ENCODE peak calls at places on chromosome 2, in six cellular contexts. One of them, this sample, is unnamed.

GRCh38 chr2:54708584-54709340 is 14.7 kb upstream of the EML6 start:
- DNase-seq in naive thymus-derived CD4-positive, alpha-beta T cell: peak
- DNase-seq in CD8-positive, alpha-beta memory T cell: peak
- DNase-seq in CD8-positive, alpha-beta T cell: no peak
- DNase-seq in AG04449: no peak
- DNase-seq in heart right ventricle: peak
- DNase-seq in this sample: no peak

GRCh38 chr2:74232426-74232825 is 34.0 kb downstream of the MTHFD2 start:
- DNase-seq in naive thymus-derived CD4-positive, alpha-beta T cell: no peak
- DNase-seq in CD8-positive, alpha-beta memory T cell: no peak
- DNase-seq in CD8-positive, alpha-beta T cell: no peak
- DNase-seq in AG04449: no peak
- DNase-seq in heart right ventricle: no peak
- DNase-seq in this sample: no peak

GRCh38 chr2:176653856-176654443 is 384.7 kb downstream of the MTX2 start:
- DNase-seq in naive thymus-derived CD4-positive, alpha-beta T cell: peak
- DNase-seq in CD8-positive, alpha-beta memory T cell: peak
- DNase-seq in CD8-positive, alpha-beta T cell: no peak
- DNase-seq in AG04449: no peak
- DNase-seq in heart right ventricle: peak
- DNase-seq in this sample: peak

GRCh38 chr2:157217409-157217808 is 40.1 kb upstream of the GALNT5 start:
- DNase-seq in naive thymus-derived CD4-positive, alpha-beta T cell: no peak
- DNase-seq in CD8-positive, alpha-beta memory T cell: no peak
- DNase-seq in CD8-positive, alpha-beta T cell: no peak
- DNase-seq in AG04449: no peak
- DNase-seq in heart right ventricle: no peak
- DNase-seq in this sample: no peak

GRCh38 chr2:75619992-75620740 is 26.4 kb upstream of the MRPL19 start:
- DNase-seq in naive thymus-derived CD4-positive, alpha-beta T cell: no peak
- DNase-seq in CD8-positive, alpha-beta memory T cell: no peak
- DNase-seq in CD8-positive, alpha-beta T cell: no peak
- DNase-seq in AG04449: no peak
- DNase-seq in heart right ventricle: no peak
- DNase-seq in this sample: no peak

GRCh38 chr2:133241231-133241575 is 327.1 kb downstream of the NCKAP5 start:
- DNase-seq in naive thymus-derived CD4-positive, alpha-beta T cell: no peak
- DNase-seq in CD8-positive, alpha-beta memory T cell: no peak
- DNase-seq in CD8-positive, alpha-beta T cell: no peak
- DNase-seq in AG04449: peak
- DNase-seq in heart right ventricle: no peak
- DNase-seq in this sample: no peak

GRCh38 chr2:97663962-97664635 is at the start of gene ACTR1B:
- DNase-seq in naive thymus-derived CD4-positive, alpha-beta T cell: peak
- DNase-seq in CD8-positive, alpha-beta memory T cell: peak
- DNase-seq in CD8-positive, alpha-beta T cell: peak
- DNase-seq in AG04449: peak
- DNase-seq in heart right ventricle: peak
- DNase-seq in this sample: peak

GRCh38 chr2:67516358-67516757 is 119.2 kb downstream of the ETAA1 start:
- DNase-seq in naive thymus-derived CD4-positive, alpha-beta T cell: no peak
- DNase-seq in CD8-positive, alpha-beta memory T cell: no peak
- DNase-seq in CD8-positive, alpha-beta T cell: no peak
- DNase-seq in AG04449: no peak
- DNase-seq in heart right ventricle: no peak
- DNase-seq in this sample: no peak

GRCh38 chr2:239396881-239397681 is 3.7 kb downstream of the HDAC4 start:
- DNase-seq in naive thymus-derived CD4-positive, alpha-beta T cell: peak
- DNase-seq in CD8-positive, alpha-beta memory T cell: peak
- DNase-seq in CD8-positive, alpha-beta T cell: peak
- DNase-seq in AG04449: no peak
- DNase-seq in heart right ventricle: no peak
- DNase-seq in this sample: no peak

GRCh38 chr2:127084611-127085031 is 22.3 kb downstream of the BIN1 start:
- DNase-seq in naive thymus-derived CD4-positive, alpha-beta T cell: peak
- DNase-seq in CD8-positive, alpha-beta memory T cell: peak
- DNase-seq in CD8-positive, alpha-beta T cell: no peak
- DNase-seq in AG04449: no peak
- DNase-seq in heart right ventricle: no peak
- DNase-seq in this sample: no peak
- H3K4me3 ChIP-seq in naive thymus-derived CD4-positive, alpha-beta T cell: no peak
- H3K4me3 ChIP-seq in CD8-positive, alpha-beta memory T cell: no peak
- H3K4me3 ChIP-seq in CD8-positive, alpha-beta T cell: peak
- H3K4me3 ChIP-seq in AG04449: no peak
- H3K4me3 ChIP-seq in heart right ventricle: no peak
- H3K4me3 ChIP-seq in this sample: peak

GRCh38 chr2:223054193-223054781 is 2.3 kb downstream of the KCNE4 start:
- DNase-seq in naive thymus-derived CD4-positive, alpha-beta T cell: no peak
- DNase-seq in CD8-positive, alpha-beta memory T cell: no peak
- DNase-seq in CD8-positive, alpha-beta T cell: no peak
- DNase-seq in AG04449: peak
- DNase-seq in heart right ventricle: peak
- DNase-seq in this sample: no peak

GRCh38 chr2:223053431-223054192 is 1.6 kb downstream of the KCNE4 start:
- DNase-seq in naive thymus-derived CD4-positive, alpha-beta T cell: no peak
- DNase-seq in CD8-positive, alpha-beta memory T cell: no peak
- DNase-seq in CD8-positive, alpha-beta T cell: no peak
- DNase-seq in AG04449: no peak
- DNase-seq in heart right ventricle: no peak
- DNase-seq in this sample: no peak

GRCh38 chr2:223050900-223051299 is 1.1 kb upstream of the KCNE4 start:
- DNase-seq in naive thymus-derived CD4-positive, alpha-beta T cell: no peak
- DNase-seq in CD8-positive, alpha-beta memory T cell: no peak
- DNase-seq in CD8-positive, alpha-beta T cell: no peak
- DNase-seq in AG04449: no peak
- DNase-seq in heart right ventricle: no peak
- DNase-seq in this sample: peak

GRCh38 chr2:223051580-223052375 is at the start of gene KCNE4:
- DNase-seq in naive thymus-derived CD4-positive, alpha-beta T cell: no peak
- DNase-seq in CD8-positive, alpha-beta memory T cell: no peak
- DNase-seq in CD8-positive, alpha-beta T cell: no peak
- DNase-seq in AG04449: no peak
- DNase-seq in heart right ventricle: peak
- DNase-seq in this sample: peak

DNA sequence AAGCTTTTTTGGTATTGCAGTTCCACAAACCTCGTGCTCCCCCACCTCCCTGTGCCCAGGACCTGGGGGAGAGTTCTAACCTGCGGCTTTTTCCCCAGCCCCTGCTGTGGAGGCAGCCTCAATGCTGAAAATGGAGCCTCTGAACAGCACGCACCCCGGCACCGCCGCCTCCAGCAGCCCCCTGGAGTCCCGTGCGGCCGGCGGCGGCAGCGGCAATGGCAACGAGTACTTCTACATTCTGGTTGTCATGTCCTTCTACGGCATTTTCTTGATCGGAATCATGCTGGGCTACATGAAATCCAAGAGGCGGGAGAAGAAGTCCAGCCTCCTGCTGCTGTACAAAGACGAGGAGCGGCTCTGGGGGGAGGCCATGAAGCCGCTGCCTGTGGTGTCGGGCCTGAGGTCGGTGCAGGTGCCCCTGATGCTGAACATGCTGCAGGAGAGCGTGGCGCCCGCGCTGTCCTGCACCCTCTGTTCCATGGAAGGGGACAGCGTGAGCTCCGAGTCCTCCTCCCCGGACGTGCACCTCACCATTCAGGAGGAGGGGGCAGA is 796 bp downstream of the KCNE4 start:
- DNase-seq in naive thymus-derived CD4-positive, alpha-beta T cell: no peak
- DNase-seq in CD8-positive, alpha-beta memory T cell: no peak
- DNase-seq in CD8-positive, alpha-beta T cell: no peak
- DNase-seq in AG04449: no peak
- DNase-seq in heart right ventricle: peak
- DNase-seq in this sample: no peak
- H3K4me3 ChIP-seq in naive thymus-derived CD4-positive, alpha-beta T cell: no peak
- H3K4me3 ChIP-seq in CD8-positive, alpha-beta memory T cell: no peak
- H3K4me3 ChIP-seq in CD8-positive, alpha-beta T cell: no peak
- H3K4me3 ChIP-seq in AG04449: peak
- H3K4me3 ChIP-seq in heart right ventricle: peak
- H3K4me3 ChIP-seq in this sample: peak

GRCh38 chr2:37645836-37646235 is 25.6 kb downstream of the CDC42EP3 start:
- DNase-seq in naive thymus-derived CD4-positive, alpha-beta T cell: no peak
- DNase-seq in CD8-positive, alpha-beta memory T cell: no peak
- DNase-seq in CD8-positive, alpha-beta T cell: no peak
- DNase-seq in AG04449: no peak
- DNase-seq in heart right ventricle: no peak
- DNase-seq in this sample: no peak
- H3K4me3 ChIP-seq in naive thymus-derived CD4-positive, alpha-beta T cell: no peak
- H3K4me3 ChIP-seq in CD8-positive, alpha-beta memory T cell: no peak
- H3K4me3 ChIP-seq in CD8-positive, alpha-beta T cell: no peak
- H3K4me3 ChIP-seq in AG04449: no peak
- H3K4me3 ChIP-seq in heart right ventricle: no peak
- H3K4me3 ChIP-seq in this sample: no peak

DNA sequence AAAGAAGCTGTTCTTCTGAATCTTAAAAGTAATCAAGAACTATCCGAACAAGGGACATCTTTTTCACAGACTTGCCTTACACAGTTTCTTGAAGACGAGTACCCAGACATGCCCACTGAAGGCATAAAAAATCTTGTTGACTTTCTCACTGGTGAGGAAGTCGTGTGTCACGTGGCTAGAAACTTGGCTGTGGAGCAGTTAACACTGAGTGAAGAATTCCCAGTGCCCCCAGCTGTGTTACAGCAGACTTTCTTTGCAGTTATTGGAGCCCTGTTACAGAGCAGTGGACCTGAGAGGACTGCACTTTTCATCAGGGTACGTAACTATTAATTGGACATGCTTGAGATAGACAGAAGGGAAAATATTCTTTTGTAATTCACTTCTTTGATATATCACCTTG is 2.4 kb downstream of the MRPL44 start:
- DNase-seq in naive thymus-derived CD4-positive, alpha-beta T cell: peak
- DNase-seq in CD8-positive, alpha-beta memory T cell: no peak
- DNase-seq in CD8-positive, alpha-beta T cell: no peak
- DNase-seq in AG04449: no peak
- DNase-seq in heart right ventricle: no peak
- DNase-seq in this sample: no peak
- H3K4me3 ChIP-seq in naive thymus-derived CD4-positive, alpha-beta T cell: no peak
- H3K4me3 ChIP-seq in CD8-positive, alpha-beta memory T cell: peak
- H3K4me3 ChIP-seq in CD8-positive, alpha-beta T cell: peak
- H3K4me3 ChIP-seq in AG04449: no peak
- H3K4me3 ChIP-seq in heart right ventricle: no peak
- H3K4me3 ChIP-seq in this sample: no peak

DNA sequence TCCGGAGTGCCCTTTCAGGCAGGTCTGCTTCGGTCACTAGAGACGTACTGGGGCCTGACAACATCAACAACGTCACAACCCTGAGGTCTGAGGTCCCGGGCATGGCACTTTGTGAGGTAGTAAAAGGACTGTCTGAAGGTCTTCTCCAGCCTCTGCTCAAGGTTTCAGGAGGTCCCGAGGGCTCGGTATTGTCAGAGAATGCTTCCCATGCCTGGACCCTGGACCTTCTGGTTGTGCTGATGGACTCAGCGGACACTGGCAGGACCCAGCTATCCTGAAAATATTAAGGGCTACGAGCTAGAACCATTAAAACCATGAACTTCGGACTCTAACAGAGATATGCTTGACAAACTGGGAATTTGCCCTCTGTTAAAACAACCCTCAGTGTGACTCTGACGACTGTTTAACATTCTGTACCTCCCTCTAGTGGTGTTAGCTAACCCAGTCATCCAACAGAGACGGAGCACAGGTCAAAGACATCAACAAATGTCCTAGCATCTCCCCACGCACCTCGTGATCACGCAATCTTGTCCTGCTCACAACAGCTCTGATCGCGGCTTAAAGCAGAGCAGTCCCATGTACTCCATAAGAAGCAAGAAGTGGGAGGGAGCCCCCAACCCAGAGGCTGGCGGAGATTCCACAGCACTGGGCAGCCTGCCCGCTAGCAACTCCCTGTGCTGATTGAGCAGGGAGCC is 96.5 kb downstream of the CCDC93 start:
- DNase-seq in naive thymus-derived CD4-positive, alpha-beta T cell: no peak
- DNase-seq in CD8-positive, alpha-beta memory T cell: no peak
- DNase-seq in CD8-positive, alpha-beta T cell: no peak
- DNase-seq in AG04449: no peak
- DNase-seq in heart right ventricle: no peak
- DNase-seq in this sample: no peak
- H3K4me3 ChIP-seq in naive thymus-derived CD4-positive, alpha-beta T cell: no peak
- H3K4me3 ChIP-seq in CD8-positive, alpha-beta memory T cell: no peak
- H3K4me3 ChIP-seq in CD8-positive, alpha-beta T cell: no peak
- H3K4me3 ChIP-seq in AG04449: no peak
- H3K4me3 ChIP-seq in heart right ventricle: no peak
- H3K4me3 ChIP-seq in this sample: no peak

GRCh38 chr2:77520981-77521380 is 1.2 kb downstream of the LRRTM4 start:
- DNase-seq in naive thymus-derived CD4-positive, alpha-beta T cell: no peak
- DNase-seq in CD8-positive, alpha-beta memory T cell: no peak
- DNase-seq in CD8-positive, alpha-beta T cell: no peak
- DNase-seq in AG04449: no peak
- DNase-seq in heart right ventricle: no peak
- DNase-seq in this sample: no peak
- H3K4me3 ChIP-seq in naive thymus-derived CD4-positive, alpha-beta T cell: no peak
- H3K4me3 ChIP-seq in CD8-positive, alpha-beta memory T cell: no peak
- H3K4me3 ChIP-seq in CD8-positive, alpha-beta T cell: no peak
- H3K4me3 ChIP-seq in AG04449: no peak
- H3K4me3 ChIP-seq in heart right ventricle: peak
- H3K4me3 ChIP-seq in this sample: no peak

GRCh38 chr2:1661891-1662605 is 82.3 kb downstream of the PXDN start:
- DNase-seq in naive thymus-derived CD4-positive, alpha-beta T cell: no peak
- DNase-seq in CD8-positive, alpha-beta memory T cell: no peak
- DNase-seq in CD8-positive, alpha-beta T cell: no peak
- DNase-seq in AG04449: no peak
- DNase-seq in heart right ventricle: no peak
- DNase-seq in this sample: no peak
- H3K4me3 ChIP-seq in naive thymus-derived CD4-positive, alpha-beta T cell: no peak
- H3K4me3 ChIP-seq in CD8-positive, alpha-beta memory T cell: no peak
- H3K4me3 ChIP-seq in CD8-positive, alpha-beta T cell: no peak
- H3K4me3 ChIP-seq in AG04449: no peak
- H3K4me3 ChIP-seq in heart right ventricle: no peak
- H3K4me3 ChIP-seq in this sample: no peak

GRCh38 chr2:45004569-45005181 is 4.6 kb downstream of the SIX2 start:
- DNase-seq in naive thymus-derived CD4-positive, alpha-beta T cell: no peak
- DNase-seq in CD8-positive, alpha-beta memory T cell: no peak
- DNase-seq in CD8-positive, alpha-beta T cell: no peak
- DNase-seq in AG04449: no peak
- DNase-seq in heart right ventricle: no peak
- DNase-seq in this sample: no peak

GRCh38 chr2:45006041-45006941 is 3.0 kb downstream of the SIX2 start:
- DNase-seq in naive thymus-derived CD4-positive, alpha-beta T cell: no peak
- DNase-seq in CD8-positive, alpha-beta memory T cell: no peak
- DNase-seq in CD8-positive, alpha-beta T cell: no peak
- DNase-seq in AG04449: no peak
- DNase-seq in heart right ventricle: no peak
- DNase-seq in this sample: no peak

GRCh38 chr2:45003586-45004568 is 5.4 kb downstream of the SIX2 start:
- DNase-seq in naive thymus-derived CD4-positive, alpha-beta T cell: no peak
- DNase-seq in CD8-positive, alpha-beta memory T cell: no peak
- DNase-seq in CD8-positive, alpha-beta T cell: no peak
- DNase-seq in AG04449: no peak
- DNase-seq in heart right ventricle: no peak
- DNase-seq in this sample: no peak

GRCh38 chr2:45006942-45007287 is 2.3 kb downstream of the SIX2 start:
- DNase-seq in naive thymus-derived CD4-positive, alpha-beta T cell: no peak
- DNase-seq in CD8-positive, alpha-beta memory T cell: no peak
- DNase-seq in CD8-positive, alpha-beta T cell: no peak
- DNase-seq in AG04449: no peak
- DNase-seq in heart right ventricle: no peak
- DNase-seq in this sample: no peak

GRCh38 chr2:45005261-45006002 is 3.8 kb downstream of the SIX2 start:
- DNase-seq in naive thymus-derived CD4-positive, alpha-beta T cell: no peak
- DNase-seq in CD8-positive, alpha-beta memory T cell: no peak
- DNase-seq in CD8-positive, alpha-beta T cell: no peak
- DNase-seq in AG04449: no peak
- DNase-seq in heart right ventricle: no peak
- DNase-seq in this sample: no peak
- H3K4me3 ChIP-seq in naive thymus-derived CD4-positive, alpha-beta T cell: no peak
- H3K4me3 ChIP-seq in CD8-positive, alpha-beta memory T cell: no peak
- H3K4me3 ChIP-seq in CD8-positive, alpha-beta T cell: no peak
- H3K4me3 ChIP-seq in AG04449: no peak
- H3K4me3 ChIP-seq in heart right ventricle: no peak
- H3K4me3 ChIP-seq in this sample: peak

GRCh38 chr2:33478968-33479691 is 2.7 kb downstream of the RASGRP3 start:
- DNase-seq in naive thymus-derived CD4-positive, alpha-beta T cell: no peak
- DNase-seq in CD8-positive, alpha-beta memory T cell: no peak
- DNase-seq in CD8-positive, alpha-beta T cell: no peak
- DNase-seq in AG04449: no peak
- DNase-seq in heart right ventricle: peak
- DNase-seq in this sample: no peak
- H3K4me3 ChIP-seq in naive thymus-derived CD4-positive, alpha-beta T cell: no peak
- H3K4me3 ChIP-seq in CD8-positive, alpha-beta memory T cell: no peak
- H3K4me3 ChIP-seq in CD8-positive, alpha-beta T cell: no peak
- H3K4me3 ChIP-seq in AG04449: no peak
- H3K4me3 ChIP-seq in heart right ventricle: no peak
- H3K4me3 ChIP-seq in this sample: no peak

This sample was measured in skeletal muscle cell.